ENCODE peak calls at places on chromosomes 5 and 9, in four cellular contexts. X is GM12891, J is GM12878, Q is K562. A is an unnamed sample.

GRCh38 chr5:87191645-87192044 is 76.0 kb upstream of the RASA1 start:
- DNase-seq in X (no peak), J (no peak), Q (no peak), A (no peak)

GRCh38 chr5:74056789-74057164 is 430.8 kb downstream of the ARHGEF28 start:
- DNase-seq in X (no peak), J (no peak), Q (no peak), A (no peak)

GRCh38 chr9:16964228-16964627 is 93.8 kb upstream of the BNC2 start:
- DNase-seq in X (no peak), J (no peak), Q (no peak), A (no peak)

GRCh38 chr9:32677931-32678330 is 42.5 kb upstream of the TAF1L start:
- DNase-seq in X (no peak), J (no peak), Q (no peak), A (no peak)

GRCh38 chr5:78600656-78601452 is 47.7 kb downstream of the LHFPL2 start:
- DNase-seq in X (no peak), J (no peak), Q (no peak), A (no peak)

GRCh38 chr5:23446436-23446835 is 61.0 kb upstream of the PRDM9 start:
- DNase-seq in X (no peak), J (no peak), Q (no peak), A (no peak)

GRCh38 chr9:137820161-137820855 is 57.3 kb upstream of the CACNA1B start:
- DNase-seq in X (no peak), J (no peak), Q (no peak), A (no peak)

GRCh38 chr5:67426961-67427630 is 230.5 kb upstream of the CD180 start:
- DNase-seq in X (no peak), J (no peak), Q (no peak), A (no peak)

GRCh38 chr5:132289097-132289496 is 5.1 kb upstream of the SLC22A4 start:
- DNase-seq in X (no peak), J (no peak), Q (no peak), A (no peak)

GRCh38 chr5:145681686-145682085 is 153.5 kb downstream of the PRELID2 start:
- DNase-seq in X (peak), J (peak), Q (peak), A (peak)

GRCh38 chr5:127404190-127404589 is 113.2 kb upstream of the PRRC1 start:
- DNase-seq in X (no peak), J (no peak), Q (no peak), A (no peak)
- TF ChIP-seq SPI1 in X (no peak), J (no peak), Q (no peak), A (no peak)

GRCh38 chr9:15357050-15357653 is 50.1 kb upstream of the TTC39B start:
- DNase-seq in X (no peak), J (no peak), Q (no peak), A (no peak)

GRCh38 chr9:15352301-15352700 is 45.3 kb upstream of the TTC39B start:
- DNase-seq in X (no peak), J (no peak), Q (no peak), A (no peak)

GRCh38 chr9:15354713-15355112 is 47.7 kb upstream of the TTC39B start:
- DNase-seq in X (no peak), J (no peak), Q (no peak), A (no peak)

GRCh38 chr9:15353892-15354291 is 46.9 kb upstream of the TTC39B start:
- DNase-seq in X (no peak), J (no peak), Q (no peak), A (no peak)

GRCh38 chr9:15355669-15356068 is 48.7 kb upstream of the TTC39B start:
- DNase-seq in X (no peak), J (no peak), Q (no peak), A (no peak)
- TF ChIP-seq SPI1 in X (no peak), J (no peak), Q (no peak), A (no peak)

GRCh38 chr5:58239731-58240130 is 220.2 kb downstream of the PLK2 start:
- DNase-seq in X (no peak), J (no peak), Q (no peak), A (no peak)

GRCh38 chr5:58240286-58240685 is 219.6 kb downstream of the PLK2 start:
- DNase-seq in X (no peak), J (no peak), Q (no peak), A (no peak)

GRCh38 chr5:58236498-58236897 is 223.4 kb downstream of the PLK2 start:
- DNase-seq in X (no peak), J (no peak), Q (no peak), A (no peak)

GRCh38 chr5:58241383-58241782 is 218.5 kb downstream of the PLK2 start:
- DNase-seq in X (no peak), J (no peak), Q (no peak), A (no peak)

GRCh38 chr5:58239075-58239474 is 220.8 kb downstream of the PLK2 start:
- DNase-seq in X (no peak), J (no peak), Q (no peak), A (no peak)
- TF ChIP-seq SPI1 in X (peak), J (peak), Q (no peak), A (no peak)

GRCh38 chr5:108258001-108258400 is 123.9 kb downstream of the FBXL17 start:
- DNase-seq in X (no peak), J (no peak), Q (no peak), A (no peak)

GRCh38 chr5:108260105-108260857 is 121.6 kb downstream of the FBXL17 start:
- DNase-seq in X (no peak), J (peak), Q (peak), A (peak)

GRCh38 chr5:108251350-108251749 is 130.5 kb downstream of the FBXL17 start:
- DNase-seq in X (no peak), J (no peak), Q (no peak), A (no peak)

GRCh38 chr5:108259306-108259705 is 122.6 kb downstream of the FBXL17 start:
- DNase-seq in X (no peak), J (no peak), Q (no peak), A (no peak)

DNA sequence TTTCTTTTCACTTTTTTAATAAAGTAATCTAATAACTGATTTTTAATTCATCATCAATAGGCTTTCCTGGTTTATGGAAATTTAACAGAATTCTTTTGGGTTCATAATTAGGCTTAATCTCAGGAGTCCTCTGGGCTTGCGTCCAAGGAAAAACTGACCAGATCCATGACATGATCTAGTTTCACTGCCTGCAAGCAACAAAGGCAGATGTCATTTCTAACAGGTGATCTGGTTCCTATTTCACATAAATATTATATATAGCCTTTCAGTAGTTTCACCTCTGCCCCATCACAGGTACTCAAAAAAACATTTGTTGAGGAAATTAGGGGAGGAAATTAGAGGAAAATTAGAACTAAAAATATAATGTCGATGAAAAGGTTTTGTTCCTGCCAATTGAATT is 126.4 kb downstream of the FBXL17 start:
- DNase-seq in X (no peak), J (no peak), Q (no peak), A (no peak)
- TF ChIP-seq SPI1 in X (no peak), J (no peak), Q (no peak), A (no peak)

GRCh38 chr5:83972236-83972635 is 251.6 kb upstream of the HAPLN1 start:
- DNase-seq in X (no peak), J (no peak), Q (no peak), A (no peak)
- TF ChIP-seq SPI1 in X (no peak), J (no peak), Q (no peak), A (no peak)

GRCh38 chr5:110376281-110376916 is 350.1 kb downstream of the TMEM232 start:
- DNase-seq in X (no peak), J (no peak), Q (no peak), A (no peak)

DNA sequence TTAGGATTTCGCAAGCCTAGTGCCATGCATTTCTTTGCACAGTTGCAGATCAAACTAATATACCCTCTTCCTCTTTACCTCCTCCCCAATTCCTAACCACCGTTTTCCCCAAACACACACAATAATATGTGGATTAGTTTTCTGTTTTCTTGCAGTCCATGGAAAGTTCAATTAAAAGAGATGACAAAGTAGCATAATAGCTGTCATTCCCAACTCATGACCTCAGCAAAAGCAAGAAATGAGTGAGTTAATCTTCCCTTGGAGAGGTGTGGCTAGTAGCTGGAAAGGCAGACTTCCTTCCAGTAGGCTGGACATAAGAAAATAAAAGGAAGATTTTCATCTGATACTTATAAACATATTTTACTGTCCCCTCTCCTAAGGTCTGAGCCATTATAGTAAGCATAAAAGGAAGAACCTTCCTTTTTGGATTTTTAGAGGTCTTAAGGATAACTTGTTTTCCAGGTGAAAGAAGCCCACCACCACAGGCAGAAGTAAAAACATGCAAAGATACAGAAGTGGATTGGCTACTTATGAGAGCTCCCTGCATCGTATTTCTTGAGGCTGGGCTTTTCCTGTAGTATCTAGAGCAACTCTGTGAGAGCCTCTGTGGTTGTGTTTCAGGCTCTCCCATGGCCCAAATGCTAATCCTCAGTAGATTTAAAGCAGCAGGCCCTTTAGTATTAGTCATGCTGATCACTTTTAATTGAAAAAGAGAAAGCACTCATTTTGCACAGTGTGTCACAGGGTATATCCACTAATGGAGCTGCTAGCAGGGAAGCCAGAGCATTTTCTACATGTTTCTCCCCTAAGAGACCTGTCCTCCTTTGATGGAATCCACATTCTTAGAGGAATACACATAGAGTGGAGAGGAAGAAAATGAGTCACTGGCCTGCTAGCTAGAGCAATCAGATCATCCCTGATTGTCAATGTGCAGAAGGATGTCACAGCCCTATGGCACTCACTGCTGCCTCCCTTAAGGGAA is 348.8 kb downstream of the TMEM232 start:
- DNase-seq in X (no peak), J (no peak), Q (no peak), A (no peak)
- TF ChIP-seq SPI1 in X (no peak), J (no peak), Q (no peak), A (no peak)

DNA sequence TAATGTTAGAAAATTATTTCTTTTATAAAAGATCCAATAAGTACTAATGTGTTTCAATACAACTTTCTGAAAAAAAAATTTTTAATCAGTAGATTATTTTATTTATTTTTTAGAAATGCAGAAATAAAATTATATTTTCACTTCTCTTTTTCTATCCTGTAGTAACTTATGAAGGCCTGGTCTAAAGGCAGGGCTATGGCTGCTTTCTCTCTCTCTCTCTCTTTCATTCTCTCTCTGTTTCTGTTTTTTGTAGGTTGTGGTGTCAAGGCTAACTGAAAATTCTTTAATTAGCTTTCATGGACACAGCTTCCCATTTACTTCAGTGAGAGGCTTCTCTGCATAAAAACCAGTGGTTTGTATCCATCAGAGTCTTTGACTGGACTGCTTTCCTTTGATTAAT is 23.8 kb downstream of the LIX1 start:
- DNase-seq in X (no peak), J (no peak), Q (no peak), A (no peak)
- TF ChIP-seq SPI1 in X (peak), J (peak), Q (no peak), A (no peak)

DNA sequence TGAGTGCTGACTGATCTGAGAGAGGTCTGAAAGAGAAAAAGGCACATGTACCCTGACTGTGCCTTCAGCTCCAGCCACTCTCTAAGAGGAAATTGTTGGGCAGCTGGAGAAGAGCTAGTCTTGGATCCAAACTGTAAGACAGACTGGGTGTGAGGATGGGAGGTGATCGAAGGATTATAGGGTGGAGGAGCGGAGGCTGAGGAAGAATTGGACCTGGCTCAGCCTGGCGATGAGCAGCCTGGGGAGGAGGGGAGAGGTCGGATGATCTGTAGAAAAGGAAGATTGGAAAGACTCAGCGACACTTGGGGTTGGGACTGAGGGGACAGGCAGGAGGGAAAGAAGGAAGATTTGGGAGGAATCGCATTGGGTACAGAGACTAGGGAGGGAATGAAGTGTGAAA is 98.6 kb upstream of the SLC25A48 start:
- DNase-seq in X (no peak), J (no peak), Q (no peak), A (no peak)
- TF ChIP-seq SPI1 in X (no peak), J (no peak), Q (no peak), A (no peak)